ENCODE peak calls at places on chromosomes 5 and 9, in eight cellular contexts. B is stimulated activated CD8-positive, alpha-beta memory T cell treated with anti-CD3 and anti-CD28 coated beads, Interleukin-15, amount 100 ng/mL, for 1 hour; S is HCT116; P is H1; Y is WTC11; F is activated T-cell treated with anti-CD3 and anti-CD28 coated beads for 1 hour; O is non-pigmented ciliary epithelial cell; R is epithelial cell of prostate. E is an unnamed sample.

GRCh38 chr9:121827251-121827967 is 176.0 kb downstream of the DAB2IP start:
- DNase-seq in B (no peak), S (no peak), P (peak), Y (no peak), F (no peak), O (no peak), R (no peak), E (no peak)

GRCh38 chr9:1042466-1042865 is 7.7 kb upstream of the DMRT2 start:
- DNase-seq in B (no peak), S (no peak), P (peak), Y (peak), F (no peak), O (no peak), R (no peak), E (no peak)

GRCh38 chr5:154625031-154625430 is 130.1 kb upstream of the LARP1 start:
- DNase-seq in B (no peak), S (no peak), P (no peak), Y (no peak), F (no peak), O (no peak), R (no peak), E (no peak)

GRCh38 chr9:72577212-72577753 is 55.9 kb downstream of the TMC1 start:
- DNase-seq in B (no peak), S (peak), P (no peak), Y (no peak), F (no peak), O (no peak), R (peak), E (peak)

GRCh38 chr5:176995896-176996767 is 10.4 kb downstream of the UIMC1 start:
- DNase-seq in B (no peak), S (no peak), P (no peak), Y (no peak), F (no peak), O (no peak), R (no peak), E (no peak)

GRCh38 chr5:51194626-51195025 is 188.6 kb upstream of the ISL1 start:
- DNase-seq in B (no peak), S (no peak), P (no peak), Y (no peak), F (no peak), O (no peak), R (no peak), E (no peak)

GRCh38 chr9:81474125-81474524 is 215.2 kb downstream of the TLE1 start:
- DNase-seq in B (no peak), S (no peak), P (no peak), Y (no peak), F (no peak), O (no peak), R (no peak), E (no peak)

GRCh38 chr5:8756498-8757084 is 789.3 kb downstream of the SEMA5A start:
- DNase-seq in B (no peak), S (no peak), P (no peak), Y (peak), F (no peak), O (no peak), R (no peak), E (peak)

GRCh38 chr9:132804576-132805295 is 73.3 kb downstream of the AK8 start:
- DNase-seq in B (no peak), S (no peak), P (no peak), Y (no peak), F (no peak), O (no peak), R (no peak), E (no peak)

GRCh38 chr5:179437341-179438001 is 92.2 kb upstream of the ADAMTS2 start:
- DNase-seq in B (no peak), S (no peak), P (no peak), Y (no peak), F (no peak), O (no peak), R (no peak), E (no peak)

GRCh38 chr9:116452634-116453033 is 234.5 kb upstream of the TRIM32 start:
- DNase-seq in B (no peak), S (no peak), P (no peak), Y (no peak), F (no peak), O (no peak), R (no peak), E (no peak)

E was measured in astrocyte of the cerebellum.